ENCODE peak calls at places on chromosome 12, in seven cellular contexts. O, V, K, Q, F, S and C are unnamed samples.

GRCh38 chr12:122427403-122427802 is 4.9 kb upstream of the CLIP1 start:
- DNase-seq in Q (no peak), S (no peak), V (no peak), O (no peak), F (no peak), K (no peak), C (no peak)

GRCh38 chr12:105330283-105330937 is at the start of gene C12orf75:
- DNase-seq in S (peak), Q (peak), F (peak), V (peak), O (peak), K (peak), C (peak)

GRCh38 chr12:2198088-2198501 is 145.3 kb downstream of the CACNA1C start:
- DNase-seq in S (no peak), O (no peak), V (no peak), K (no peak), Q (no peak), F (no peak), C (no peak)

GRCh38 chr12:4051616-4052015 is 178.4 kb upstream of the PARP11 start:
- DNase-seq in V (no peak), K (no peak), O (no peak), S (no peak), Q (no peak), F (no peak), C (peak)

GRCh38 chr12:106147956-106148355 is 9.2 kb upstream of the NUAK1 start:
- DNase-seq in F (no peak), K (no peak), Q (no peak), O (no peak), S (no peak), V (peak), C (no peak)

GRCh38 chr12:49553512-49554088 is 14.3 kb downstream of the MCRS1 start:
- DNase-seq in Q (no peak), F (no peak), K (peak), O (peak), V (no peak), S (no peak), C (no peak)

GRCh38 chr12:38138225-38139221 is 178.1 kb upstream of the ALG10B start:
- DNase-seq in O (peak), K (peak), Q (peak), V (peak), S (peak), F (peak), C (peak)

GRCh38 chr12:93279849-93280412 is 97.8 kb upstream of the NUDT4 start:
- DNase-seq in V (no peak), O (peak), K (no peak), S (no peak), F (no peak), Q (no peak), C (no peak)

GRCh38 chr12:11810962-11811361 is 161.5 kb downstream of the ETV6 start:
- DNase-seq in S (no peak), V (no peak), O (peak), F (no peak), Q (no peak), K (peak), C (no peak)

GRCh38 chr12:1916396-1917171 is 1.9 kb downstream of the CACNA2D4 start:
- DNase-seq in K (peak), O (peak), Q (peak), V (peak), S (no peak), F (no peak), C (peak)

GRCh38 chr12:57227315-57228115 is 2.0 kb upstream of the SHMT2 start:
- DNase-seq in O (peak), S (no peak), Q (no peak), K (no peak), V (no peak), F (no peak), C (no peak)

GRCh38 chr12:66598081-66598480 is 80.8 kb downstream of the GRIP1 start:
- DNase-seq in Q (no peak), F (no peak), O (no peak), V (no peak), K (no peak), S (no peak), C (no peak)

GRCh38 chr12:126936181-126936851 is 1330.7 kb upstream of the TMEM132C start:
- DNase-seq in S (no peak), F (no peak), V (peak), Q (peak), K (no peak), O (no peak), C (no peak)